ENCODE peak calls at places on chromosome 19, in ten cellular contexts. U, K, P, Z, J, B, E, O, W and L are unnamed samples.

GRCh38 chr19:38384209-38385027 is 3.4 kb downstream of the GGN start:
- DNase-seq in J (no peak), Z (no peak), P (no peak), B (no peak), K (no peak), W (peak), U (peak), O (no peak), E (peak), L (no peak)

GRCh38 chr19:1244693-1245451 is 3.3 kb downstream of the ATP5F1D start:
- DNase-seq in U (no peak), E (no peak), W (no peak), Z (no peak), O (no peak), P (no peak), J (no peak), K (no peak), B (peak), L (no peak)

GRCh38 chr19:5539431-5539833 is 28.3 kb downstream of the TINCR start:
- DNase-seq in W (peak), U (no peak), Z (no peak), K (no peak), E (no peak), J (no peak), O (no peak), B (no peak), P (no peak), L (no peak)

GRCh38 chr19:3359850-3360493 is 6.4 kb upstream of the NFIC start:
- DNase-seq in W (no peak), B (no peak), U (no peak), J (no peak), O (no peak), Z (no peak), E (no peak), P (no peak), K (peak), L (no peak)

GRCh38 chr19:43950834-43951626 is at the start of gene ZNF221:
- DNase-seq in W (peak), P (peak), E (peak), J (peak), Z (peak), U (no peak), B (peak), K (peak), O (peak), L (peak)

GRCh38 chr19:15544283-15544682 is 36.0 kb downstream of the CYP4F22 start:
- DNase-seq in Z (no peak), U (no peak), E (no peak), P (no peak), K (no peak), B (no peak), W (no peak), O (no peak), J (no peak), L (no peak)

GRCh38 chr19:39996218-39996810 is 546 bp upstream of the ZNF546 start:
- DNase-seq in W (no peak), Z (no peak), U (peak), B (no peak), E (peak), K (no peak), O (peak), P (no peak), J (no peak), L (no peak)

GRCh38 chr19:47020132-47020805 is 632 bp downstream of the NPAS1 start:
- DNase-seq in E (no peak), Z (no peak), O (no peak), W (peak), K (no peak), U (no peak), P (no peak), B (no peak), J (peak), L (no peak)

GRCh38 chr19:1923319-1923718 is 17.7 kb upstream of the CSNK1G2 start:
- DNase-seq in J (no peak), W (no peak), K (peak), O (no peak), U (peak), Z (peak), P (no peak), B (no peak), E (no peak), L (peak)

GRCh38 chr19:58346961-58347929 is 6.0 kb downstream of the A1BG start:
- DNase-seq in Z (peak), J (peak), W (peak), K (peak), O (peak), P (peak), B (peak), U (peak), E (peak), L (peak)

GRCh38 chr19:48618278-48618915 is 581 bp downstream of the RPL18 start:
- DNase-seq in J (no peak), W (no peak), K (no peak), Z (no peak), O (no peak), E (no peak), U (no peak), B (no peak), P (no peak), L (no peak)

GRCh38 chr19:6773323-6773931 is 919 bp downstream of the VAV1 start:
- DNase-seq in K (peak), P (no peak), B (no peak), U (peak), Z (peak), E (no peak), O (no peak), J (peak), W (no peak), L (peak)

GRCh38 chr19:7177926-7178325 is 108.4 kb downstream of the ZNF557 start:
- DNase-seq in Z (no peak), P (no peak), K (no peak), W (no peak), J (no peak), B (peak), O (peak), E (no peak), U (no peak), L (no peak)

GRCh38 chr19:12987190-12987589 is 8.1 kb upstream of the NFIX start:
- DNase-seq in J (no peak), K (no peak), B (no peak), P (no peak), U (no peak), Z (no peak), O (no peak), W (no peak), E (no peak), L (no peak)

GRCh38 chr19:50330365-50331078 is 1.3 kb upstream of the KCNC3 start:
- DNase-seq in O (peak), U (peak), E (no peak), J (peak), W (peak), Z (peak), P (no peak), B (peak), K (peak), L (peak)

GRCh38 chr19:10566658-10567410 is 1.0 kb upstream of the KRI1 start:
- DNase-seq in O (no peak), E (no peak), W (no peak), U (peak), B (no peak), Z (no peak), J (peak), P (no peak), K (peak), L (peak)

GRCh38 chr19:12995596-12996541 is 594 bp downstream of the NFIX start:
- DNase-seq in B (peak), J (peak), E (peak), P (no peak), U (no peak), Z (no peak), O (peak), K (no peak), W (no peak), L (no peak)

GRCh38 chr19:379796-380195 is 29.2 kb downstream of the C2CD4C start:
- DNase-seq in Z (no peak), O (no peak), J (no peak), B (no peak), U (no peak), K (no peak), W (no peak), P (no peak), E (no peak), L (no peak)

GRCh38 chr19:41324921-41325639 is 15.1 kb downstream of the CCDC97 start:
- DNase-seq in K (no peak), W (peak), O (peak), E (no peak), B (peak), Z (no peak), U (no peak), J (no peak), P (peak), L (no peak)

GRCh38 chr19:58380736-58381459 is at the start of gene ZNF837:
- DNase-seq in W (peak), Z (peak), K (peak), J (peak), E (peak), B (peak), P (peak), O (peak), U (peak), L (peak)

GRCh38 chr19:19911150-19911549 is 10.4 kb downstream of the ZNF93 start:
- DNase-seq in Z (no peak), U (no peak), W (no peak), J (no peak), E (peak), P (no peak), B (peak), K (no peak), O (no peak), L (no peak)

GRCh38 chr19:35715981-35716734 is 1.6 kb upstream of the KMT2B start:
- DNase-seq in E (no peak), K (peak), P (no peak), U (no peak), W (peak), O (peak), Z (no peak), J (no peak), B (peak), L (no peak)

GRCh38 chr19:3478409-3479176 is 1.7 kb downstream of the SMIM24 start:
- DNase-seq in Z (peak), B (no peak), E (no peak), P (no peak), K (no peak), O (no peak), J (peak), U (no peak), W (no peak), L (no peak)

GRCh38 chr19:12800873-12801465 is 631 bp downstream of the PRDX2 start:
- DNase-seq in O (no peak), U (no peak), J (no peak), P (no peak), B (no peak), K (peak), E (no peak), Z (no peak), W (peak), L (no peak)

GRCh38 chr19:7789447-7789846 is 26.4 kb downstream of the CLEC4M start:
- DNase-seq in O (no peak), B (no peak), K (peak), J (no peak), Z (no peak), P (no peak), E (no peak), U (peak), W (peak), L (no peak)

GRCh38 chr19:47240996-47241918 is 10.3 kb upstream of the BBC3 start:
- DNase-seq in K (peak), B (peak), Z (peak), J (peak), E (peak), P (no peak), U (peak), W (peak), O (peak), L (peak)

GRCh38 chr19:4861147-4861546 is 6.3 kb downstream of the PLIN3 start:
- DNase-seq in K (no peak), J (no peak), U (no peak), Z (no peak), O (no peak), B (no peak), W (no peak), P (no peak), E (no peak), L (no peak)